ENCODE peak calls at places on chromosomes 3 and 15, in four cellular contexts. N, S, E and W are unnamed samples.

GRCh38 chr3:170054204-170054603 is 16.4 kb downstream of the GPR160 start:
- DNase-seq in S (no peak), N (peak; percentile 23), E (no peak), W (no peak)

GRCh38 chr3:54892168-54892567 is 35.7 kb downstream of the LRTM1 start:
- DNase-seq in S (no peak), E (no peak), N (no peak), W (no peak)

GRCh38 chr3:19815805-19816204 is 118.2 kb downstream of the EFHB start:
- DNase-seq in N (no peak), S (no peak), E (no peak), W (no peak)

GRCh38 chr3:156448300-156448699 is 106.6 kb downstream of the SSR3 start:
- DNase-seq in E (no peak), S (peak; percentile 5), N (peak; percentile 41), W (peak; percentile 51)

GRCh38 chr3:173007079-173007723 is 133.8 kb downstream of the SPATA16 start:
- DNase-seq in S (no peak), E (no peak), N (no peak), W (peak; percentile 58)

GRCh38 chr3:165457096-165457495 is 260.9 kb upstream of the SLITRK3 start:
- DNase-seq in S (no peak), E (no peak), N (no peak), W (no peak)

GRCh38 chr15:49155834-49156627 is 632 bp upstream of the COPS2 start:
- DNase-seq in E (no peak), N (no peak), S (peak; percentile 10), W (peak; percentile 35)

GRCh38 chr3:25493246-25493645 is 65.2 kb downstream of the RARB start:
- DNase-seq in N (peak; percentile 5), E (no peak), S (no peak), W (no peak)

GRCh38 chr15:86121568-86121967 is 41.9 kb downstream of the AGBL1 start:
- DNase-seq in S (peak; percentile 3), N (no peak), E (no peak), W (no peak)

GRCh38 chr3:138034918-138035317 is 25.0 kb downstream of the CLDN18 start:
- DNase-seq in N (no peak), S (no peak), E (no peak), W (no peak)

GRCh38 chr3:83230841-83231240 is 1469.4 kb upstream of the GBE1 start:
- DNase-seq in N (no peak), E (no peak), S (no peak), W (no peak)

GRCh38 chr3:139292192-139292591 is 51.6 kb upstream of the MRPS22 start:
- DNase-seq in N (no peak), S (no peak), E (no peak), W (no peak)

GRCh38 chr3:190593075-190593474 is 79.2 kb downstream of the IL1RAP start:
- DNase-seq in E (no peak), S (no peak), N (no peak), W (no peak)

GRCh38 chr3:89560546-89560945 is 453.1 kb downstream of the EPHA3 start:
- DNase-seq in N (no peak), S (no peak), E (no peak), W (no peak)

GRCh38 chr3:53346922-53347260 is 452 bp downstream of the DCP1A start:
- DNase-seq in E (no peak), N (no peak), S (no peak), W (no peak)

GRCh38 chr3:124514681-124515080 is 215.6 kb upstream of the UMPS start:
- DNase-seq in N (no peak), E (no peak), S (no peak), W (no peak)

GRCh38 chr3:171380711-171381435 is 79.3 kb downstream of the TNIK start:
- DNase-seq in N (no peak), E (no peak), S (no peak), W (no peak)

GRCh38 chr3:114376091-114376490 is 82.3 kb downstream of the TIGIT start:
- DNase-seq in S (no peak), N (no peak), E (no peak), W (no peak)

GRCh38 chr3:107884719-107885460 is 205.9 kb downstream of the CD47 start:
- DNase-seq in N (no peak), E (no peak), S (no peak), W (no peak)

DNA sequence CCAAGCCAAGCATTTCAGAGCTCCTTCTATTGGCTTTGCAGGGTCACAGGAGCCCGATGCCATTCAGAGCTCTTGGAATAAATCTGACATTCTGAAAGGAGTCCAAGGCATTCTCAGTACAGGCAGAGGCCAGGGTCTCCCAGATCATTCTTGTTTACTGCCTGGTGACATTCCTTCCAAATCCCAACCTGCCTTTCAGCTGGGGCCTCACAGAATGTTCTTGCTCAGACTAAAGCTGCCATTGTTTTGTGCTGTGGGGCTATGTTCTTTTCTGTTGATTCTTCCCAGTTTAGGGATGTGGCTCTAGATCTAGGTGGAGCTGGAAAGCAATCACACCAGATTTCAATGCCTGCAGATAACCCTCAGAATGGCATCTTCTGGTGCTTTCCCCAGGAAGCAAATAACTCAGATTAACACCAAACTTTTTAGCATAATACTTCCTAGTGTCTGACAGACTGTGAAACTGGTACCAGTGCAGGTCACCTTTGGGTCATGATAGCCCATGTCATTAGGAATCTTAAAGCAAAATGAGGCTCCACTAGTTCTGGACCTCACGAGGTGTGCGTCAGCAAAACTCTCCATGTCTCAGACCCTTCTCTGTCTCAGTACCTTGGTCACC is 166.9 kb downstream of the CHST2 start:
- DNase-seq in E (no peak), N (no peak), S (no peak), W (no peak)
- H3K4me1 ChIP-seq in E (no peaks in the 10 kb centered on the region), N (no peaks in the 10 kb centered on the region), S (no peaks in the 10 kb centered on the region), W (peaks cover 33% of the 10 kb centered on the region)

DNA sequence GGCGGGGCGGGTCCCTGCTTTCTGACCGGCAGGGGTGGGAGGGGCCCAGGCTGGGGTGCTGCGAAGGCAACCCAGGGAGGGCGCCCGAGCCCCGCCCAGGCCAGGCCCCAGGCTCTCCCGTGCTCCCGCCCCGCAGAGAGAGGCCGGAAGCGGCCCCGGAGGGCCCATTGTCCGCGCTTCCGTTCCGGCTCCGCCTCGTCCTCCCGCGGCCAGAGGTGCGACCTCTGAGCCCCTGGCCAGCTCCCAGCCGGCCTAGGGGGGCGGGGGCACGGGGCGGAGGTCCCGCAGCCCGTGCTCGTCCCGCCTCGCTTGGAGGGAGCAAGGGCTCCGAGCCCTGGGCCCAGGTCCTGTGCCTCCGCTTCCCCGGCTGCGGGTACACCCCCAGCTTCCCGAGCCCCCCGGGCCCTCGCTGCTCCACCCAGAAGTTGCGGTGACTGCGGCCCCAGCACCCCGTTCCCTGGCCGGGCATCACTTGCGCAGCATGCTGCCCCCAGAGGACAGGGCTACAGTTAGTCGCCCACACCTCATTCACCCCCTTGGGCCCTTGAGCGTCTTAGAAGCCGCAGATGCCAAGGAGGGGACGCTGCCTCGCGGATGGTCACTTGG is 20.4 kb upstream of the PLXND1 start:
- DNase-seq in N (peak; percentile 89), E (peak; percentile 70), S (peak; percentile 90), W (peak; percentile 95)
- TF ChIP-seq POLR2A in N (peak; percentile 41), E (no peak), S (peak; percentile 64), W (peak; percentile 75)

DNA sequence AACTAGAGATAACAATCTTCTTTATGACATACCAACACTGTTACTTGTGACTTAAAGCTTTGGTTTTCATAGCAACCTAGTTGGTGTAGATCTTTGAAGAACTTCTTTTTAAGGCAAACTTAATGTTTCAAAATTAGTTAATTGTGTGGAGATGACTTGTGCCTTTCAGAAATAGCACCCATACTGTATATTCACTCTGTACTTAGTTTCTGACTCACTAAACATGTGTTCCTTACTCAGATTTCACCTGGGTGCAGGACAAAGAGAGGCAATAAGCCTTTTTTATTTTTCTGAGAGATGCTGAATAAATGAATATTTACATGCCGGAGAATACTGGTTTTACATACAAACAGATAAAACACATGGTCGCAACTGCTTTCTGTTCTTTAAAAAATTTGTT is 44.8 kb downstream of the SLC25A26 start:
- DNase-seq in S (no peak), E (no peak), N (no peak), W (no peak)
- TF ChIP-seq PHF8 in S (no peak), E (no peak), N (no peak), W (no peak)

DNA sequence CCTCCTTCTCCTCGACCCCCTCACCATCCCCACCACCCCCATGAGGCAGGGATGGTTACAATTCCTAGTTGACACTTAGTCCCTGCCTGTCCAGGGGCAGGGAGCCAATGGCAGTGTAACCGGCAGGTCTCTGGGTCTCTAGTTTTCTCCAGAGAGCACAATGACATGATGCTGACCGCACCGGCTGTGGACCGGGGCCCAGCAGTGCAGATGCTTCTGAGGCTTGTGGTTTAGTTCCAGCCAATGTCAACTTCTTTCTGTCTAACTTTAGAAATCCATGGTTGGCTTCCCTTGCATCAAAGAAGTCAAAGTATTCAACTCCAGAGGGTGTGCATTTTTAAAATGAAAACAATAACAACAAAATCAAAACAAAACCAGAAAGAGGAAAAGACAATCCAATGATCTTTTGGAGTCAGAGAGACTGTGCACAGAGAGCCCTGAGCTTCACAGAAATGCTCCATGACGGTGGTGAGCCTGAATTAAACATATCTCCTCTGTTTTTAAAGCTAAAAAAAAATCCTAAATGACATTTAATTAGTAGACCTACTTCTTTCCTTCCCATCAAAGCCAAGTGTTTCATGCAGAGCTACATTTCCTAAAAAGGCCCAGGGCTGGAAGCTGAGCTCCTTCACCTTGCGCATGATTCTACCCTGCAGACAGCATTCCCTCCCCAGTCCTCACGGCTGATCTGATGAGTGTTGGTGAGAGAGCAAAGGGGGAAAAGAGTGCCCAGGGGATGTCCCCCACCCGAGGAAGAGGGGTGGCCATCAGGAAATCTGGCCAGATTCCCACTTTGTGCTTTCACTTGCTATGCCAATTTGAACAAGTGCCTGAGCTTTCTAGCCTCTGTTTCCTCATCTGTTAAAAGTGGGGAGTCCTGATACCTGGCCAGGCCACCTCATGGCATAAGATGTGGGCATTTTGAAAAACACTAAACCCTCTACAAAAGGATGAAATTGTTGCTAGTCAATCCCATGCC is 230.7 kb upstream of the TLE3 start:
- DNase-seq in N (no peak), S (no peak), E (no peak), W (no peak)
- H3K4me1 ChIP-seq in N (peaks cover 11% of the 10 kb centered on the region), S (no peaks in the 10 kb centered on the region), E (no peaks in the 10 kb centered on the region), W (no peaks in the 10 kb centered on the region)

GRCh38 chr15:60381148-60381788 is 16.5 kb downstream of the ANXA2 start:
- DNase-seq in E (no peak), S (no peak), N (peak; percentile 46), W (no peak)

GRCh38 chr15:60385620-60386552 is 11.9 kb downstream of the ANXA2 start:
- DNase-seq in S (no peak), E (no peak), N (peak; percentile 24), W (no peak)

GRCh38 chr15:60384526-60385127 is 13.2 kb downstream of the ANXA2 start:
- DNase-seq in N (no peak), E (no peak), S (no peak), W (no peak)

GRCh38 chr15:60384052-60384451 is 13.7 kb downstream of the ANXA2 start:
- DNase-seq in E (no peak), S (no peak), N (no peak), W (no peak)

GRCh38 chr15:60383008-60383694 is 14.6 kb downstream of the ANXA2 start:
- DNase-seq in E (no peak), S (no peak), N (no peak), W (no peak)
- TF ChIP-seq POLR2A in E (no peak), S (no peak), N (no peak), W (no peak)

DNA sequence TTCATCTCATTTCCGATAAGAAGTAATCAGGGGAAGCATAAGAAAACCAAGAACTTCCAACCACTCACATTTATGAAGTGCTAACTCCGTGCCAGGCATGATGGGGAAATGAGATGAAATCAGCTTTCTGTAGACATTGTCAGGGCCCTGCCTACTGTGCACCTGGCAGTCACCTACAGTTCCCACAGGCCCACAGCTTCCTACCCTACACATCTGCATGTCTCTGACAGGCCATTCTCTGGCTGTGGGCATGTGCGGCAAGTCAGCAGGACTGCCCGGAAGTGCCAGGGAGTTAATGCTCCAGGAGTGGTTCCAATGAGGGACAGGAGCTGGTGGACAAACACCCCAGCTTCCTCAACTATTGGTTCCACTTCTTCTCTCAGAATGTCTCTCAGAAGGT is 24.3 kb downstream of the EIF1B start:
- DNase-seq in N (no peak), E (no peak), S (no peak), W (no peak)
- TF ChIP-seq PHF8 in N (no peak), E (no peak), S (no peak), W (no peak)

GRCh38 chr3:72180405-72180804 is 395.5 kb upstream of the PROK2 start:
- DNase-seq in S (no peak), N (no peak), E (no peak), W (no peak)
- H3K4me1 ChIP-seq in S (peaks cover 8% of the 10 kb centered on the region), N (no peaks in the 10 kb centered on the region), E (no peaks in the 10 kb centered on the region), W (peaks cover 20% of the 10 kb centered on the region)